ENCODE peak calls at places on chromosome 11, in six cellular contexts. B is fibroblast of mammary gland, Y is endothelial cell, T is dorsolateral prefrontal cortex, I is osteocyte, M is uterus. P is an unnamed sample.

GRCh38 chr11:42772886-42773285 is 538.9 kb upstream of the API5 start:
- DNase-seq in B (no peak), Y (no peak), T (no peak), I (no peak), M (no peak), P (no peak)

GRCh38 chr11:85029964-85030363 is 597.2 kb downstream of the DLG2 start:
- DNase-seq in B (peak), Y (no peak), T (no peak), I (no peak), M (no peak), P (no peak)

GRCh38 chr11:119110439-119110838 is 3.3 kb downstream of the C2CD2L start:
- DNase-seq in B (no peak), Y (no peak), T (no peak), I (no peak), M (no peak), P (no peak)

GRCh38 chr11:128457874-128458273 is 129.5 kb downstream of the ETS1 start:
- DNase-seq in B (peak), Y (no peak), T (no peak), I (no peak), M (no peak), P (no peak)

GRCh38 chr11:33690290-33691050 is 10.2 kb downstream of the C11orf91 start:
- DNase-seq in B (peak), Y (no peak), T (peak), I (no peak), M (peak), P (peak)

GRCh38 chr11:26014456-26015115 is 317.3 kb upstream of the ANO3 start:
- DNase-seq in B (no peak), Y (no peak), T (no peak), I (no peak), M (no peak), P (no peak)

GRCh38 chr11:127651888-127652221 is 651.3 kb upstream of the KIRREL3 start:
- DNase-seq in B (no peak), Y (no peak), T (no peak), I (no peak), M (no peak), P (no peak)

GRCh38 chr11:2312232-2313042 is 10.6 kb downstream of the TSPAN32 start:
- DNase-seq in B (peak), Y (no peak), T (no peak), I (no peak), M (peak), P (peak)

GRCh38 chr11:125435461-125436238 is 60.4 kb downstream of the FEZ1 start:
- DNase-seq in B (no peak), Y (no peak), T (no peak), I (no peak), M (no peak), P (no peak)

GRCh38 chr11:33151411-33151810 is 9.9 kb downstream of the CSTF3 start:
- DNase-seq in B (no peak), Y (no peak), T (no peak), I (no peak), M (no peak), P (no peak)

GRCh38 chr11:112186304-112186703 is 11.0 kb downstream of the BCO2 start:
- DNase-seq in B (no peak), Y (no peak), T (no peak), I (no peak), M (no peak), P (no peak)
- TF ChIP-seq CTCF in B (no peak), Y (no peak), T (no peak), I (no peak), M (no peak), P (no peak)

GRCh38 chr11:64643258-64643881 is 52.4 kb downstream of the SLC22A12 start:
- DNase-seq in B (no peak), Y (no peak), T (peak), I (no peak), M (peak), P (no peak)
- TF ChIP-seq CTCF in B (no peak), Y (no peak), T (no peak), I (no peak), M (no peak), P (no peak)

GRCh38 chr11:122229078-122229477 is 113.1 kb upstream of the BLID start:
- DNase-seq in B (peak), Y (no peak), T (no peak), I (no peak), M (no peak), P (no peak)
- TF ChIP-seq CTCF in B (no peak), Y (no peak), T (no peak), I (no peak), M (no peak), P (no peak)

DNA sequence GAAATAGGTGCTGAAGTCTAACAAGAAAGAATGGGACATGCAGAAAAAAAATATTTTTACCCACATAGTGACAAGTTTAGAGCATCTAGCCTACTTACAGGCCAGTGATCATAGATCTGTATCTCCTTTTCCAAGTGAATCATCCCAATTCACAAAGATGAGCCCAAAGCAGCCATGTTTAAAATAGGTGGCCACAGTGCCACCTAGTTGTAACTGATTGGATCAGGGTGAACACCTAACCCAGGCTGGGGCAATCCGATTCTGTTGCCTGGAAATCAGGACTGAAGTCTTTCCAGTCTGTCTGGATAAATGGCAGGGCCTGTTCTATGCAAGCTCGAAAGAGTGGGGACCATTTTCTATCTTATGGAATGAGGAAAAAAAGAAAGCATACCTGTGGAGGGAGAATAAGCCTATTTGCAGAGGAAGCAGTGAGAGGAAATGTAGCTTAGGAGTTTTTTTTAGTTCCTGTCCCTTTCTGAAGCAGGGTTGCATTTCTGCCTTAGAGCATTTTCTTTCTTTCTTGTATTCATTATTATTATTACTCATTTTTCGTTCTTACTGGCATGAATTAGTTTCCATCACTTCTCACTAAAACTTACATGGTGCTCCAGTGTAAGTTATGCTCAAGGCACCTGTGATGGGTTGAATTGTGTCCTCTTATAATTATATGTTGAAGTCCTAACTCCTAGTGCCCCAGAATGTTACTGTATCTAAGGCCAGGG is 113.2 kb upstream of the RAG2 start:
- DNase-seq in B (no peak), Y (no peak), T (no peak), I (no peak), M (no peak), P (peak)
- TF ChIP-seq CTCF in B (no peak), Y (no peak), T (no peak), I (peak), M (no peak), P (no peak)